ENCODE peak calls at places on chromosomes 5 and 9, in nine cellular contexts. X is body of pancreas, W is lower lobe of right lung, C is lung microvascular endothelial cell, U is amniotic stem cell, T is ELR, A is glutamatergic neuron, E is T-helper 1 cell, R is HS-5. N is an unnamed sample.
A peak's percentile ranks its signal among the peaks of the same experiment; 100 is the strongest.

GRCh38 chr5:179182601-179183000 is 122.4 kb downstream of the ZNF354C start:
- DNase-seq in C (no peak), T (no peak), A (no peak), X (no peak), W (peak; percentile 20), E (no peak), R (no peak), U (no peak), N (no peak)

GRCh38 chr5:109312695-109313094 is 97.1 kb downstream of the PJA2 start:
- DNase-seq in T (no peak), R (no peak), C (no peak), A (no peak), W (no peak), U (no peak), E (no peak), X (no peak), N (no peak)

GRCh38 chr5:33209252-33209651 is 231.5 kb upstream of the TARS1 start:
- DNase-seq in A (no peak), E (no peak), R (no peak), X (no peak), W (no peak), U (no peak), T (no peak), C (no peak), N (no peak)

GRCh38 chr5:12691330-12691729 is 787.1 kb upstream of the CTNND2 start:
- DNase-seq in W (no peak), E (no peak), X (no peak), R (no peak), U (no peak), C (no peak), T (peak; percentile 19), A (no peak), N (no peak)

GRCh38 chr9:137583347-137583746 is 4.6 kb upstream of the DPH7 start:
- DNase-seq in T (no peak), E (no peak), C (no peak), X (no peak), U (no peak), R (no peak), W (no peak), A (no peak), N (no peak)

GRCh38 chr9:89410022-89410421 is 87.9 kb downstream of the SEMA4D start:
- DNase-seq in W (no peak), E (no peak), X (no peak), A (no peak), U (no peak), C (no peak), T (no peak), R (no peak), N (no peak)

GRCh38 chr5:78920604-78921003 is 64.5 kb downstream of the ARSB start:
- DNase-seq in C (peak; percentile 36), R (no peak), X (no peak), A (no peak), W (no peak), T (peak; percentile 26), E (no peak), U (no peak), N (no peak)

GRCh38 chr9:86876797-86877196 is 70.5 kb downstream of the GAS1 start:
- DNase-seq in E (no peak), W (no peak), X (no peak), T (no peak), A (no peak), R (no peak), U (no peak), C (no peak), N (no peak)

GRCh38 chr5:19424506-19424905 is 563.5 kb downstream of the CDH18 start:
- DNase-seq in U (no peak), E (no peak), T (no peak), W (no peak), C (no peak), R (no peak), X (no peak), A (no peak), N (no peak)

GRCh38 chr9:5764130-5764868 is 68.6 kb downstream of the ERMP1 start:
- DNase-seq in T (no peak), C (no peak), W (no peak), U (no peak), X (no peak), A (no peak), R (no peak), E (no peak), N (no peak)

GRCh38 chr5:33343661-33344327 is 97.0 kb upstream of the TARS1 start:
- DNase-seq in W (no peak), T (peak; percentile 91), C (peak; percentile 20), X (no peak), R (peak; percentile 89), E (no peak), U (peak; percentile 71), A (no peak), N (no peak)

GRCh38 chr5:149860801-149861322 is 83.7 kb downstream of the PDE6A start:
- DNase-seq in R (no peak), A (no peak), W (no peak), U (no peak), T (peak; percentile 64), C (peak; percentile 43), E (no peak), X (no peak), N (no peak)

GRCh38 chr5:143395638-143396352 is 7.7 kb downstream of the NR3C1 start:
- DNase-seq in A (no peak), C (no peak), T (peak; percentile 39), U (no peak), X (no peak), R (no peak), W (no peak), E (no peak), N (no peak)

GRCh38 chr9:106675780-106676179 is 187.2 kb upstream of the ZNF462 start:
- DNase-seq in A (no peak), W (no peak), R (no peak), C (no peak), T (no peak), X (no peak), U (no peak), E (no peak), N (no peak)

GRCh38 chr9:70954126-70954525 is 167.3 kb downstream of the TRPM3 start:
- DNase-seq in X (no peak), E (no peak), A (no peak), U (peak; percentile 51), R (peak; percentile 92), T (peak; percentile 96), C (no peak), W (no peak), N (no peak)

GRCh38 chr9:134783699-134784039 is 96.9 kb upstream of the FCN2 start:
- DNase-seq in A (no peak), U (no peak), E (no peak), R (no peak), W (no peak), X (no peak), C (no peak), T (no peak), N (no peak)

GRCh38 chr5:180172447-180173197 is 36.4 kb downstream of the RASGEF1C start:
- DNase-seq in T (no peak), W (no peak), X (no peak), E (no peak), R (no peak), C (no peak), U (no peak), A (no peak), N (no peak)

GRCh38 chr5:112210430-112211005 is 208.6 kb downstream of the EPB41L4A start:
- DNase-seq in U (peak; percentile 2), X (peak; percentile 55), A (peak; percentile 47), C (peak; percentile 81), R (no peak), E (no peak), W (no peak), T (peak; percentile 47), N (peak; percentile 58)

GRCh38 chr5:33690736-33691135 is 201.1 kb downstream of the ADAMTS12 start:
- DNase-seq in W (no peak), A (no peak), U (peak; percentile 47), X (no peak), C (no peak), R (peak; percentile 96), E (no peak), T (peak; percentile 95), N (no peak)

GRCh38 chr5:139065296-139065695 is 132.9 kb downstream of the SIL1 start:
- DNase-seq in C (no peak), E (no peak), U (no peak), X (no peak), W (no peak), R (no peak), A (no peak), T (no peak), N (peak; percentile 31)

GRCh38 chr5:115577329-115577728 is 24.9 kb downstream of the TICAM2 start:
- DNase-seq in E (no peak), W (no peak), R (no peak), U (no peak), X (no peak), T (peak; percentile 52), C (no peak), A (no peak), N (no peak)

GRCh38 chr9:91077624-91078023 is 276.0 kb downstream of the SYK start:
- DNase-seq in T (no peak), C (no peak), W (no peak), X (no peak), R (no peak), E (no peak), U (no peak), A (no peak), N (no peak)

GRCh38 chr5:530001-530400 is 5.8 kb upstream of the SLC9A3 start:
- DNase-seq in W (no peak), X (no peak), R (no peak), E (no peak), U (no peak), A (no peak), T (no peak), C (no peak), N (no peak)